ENCODE peak calls at places on chromosomes 3 and 15, in eight cellular contexts. One of them, this sample, is unnamed. For H3K27me3 and H3K4me1, the result is how much of the 10 kb centered on the place peaks cover.

GRCh38 chr3:130260821-130261402 is 84.6 kb upstream of the COL6A5 start:
- DNase-seq in GM12878: no peak
- DNase-seq in left ventricle myocardium inferior: peak
- DNase-seq in BE2C: peak
- DNase-seq in esophagus muscularis mucosa: no peak
- DNase-seq in neural progenitor cell: no peak
- DNase-seq in Caco-2: no peak
- DNase-seq in PC-9: no peak
- DNase-seq in this sample: no peak

GRCh38 chr3:81643721-81644120 is 117.7 kb downstream of the GBE1 start:
- DNase-seq in BE2C: peak
- DNase-seq in left ventricle myocardium inferior: no peak
- DNase-seq in Caco-2: peak
- DNase-seq in GM12878: no peak
- DNase-seq in neural progenitor cell: peak
- DNase-seq in esophagus muscularis mucosa: no peak
- DNase-seq in PC-9: no peak
- DNase-seq in this sample: peak

GRCh38 chr3:60953406-60953805 is 297.8 kb downstream of the FHIT start:
- DNase-seq in left ventricle myocardium inferior: no peak
- DNase-seq in BE2C: no peak
- DNase-seq in Caco-2: no peak
- DNase-seq in GM12878: no peak
- DNase-seq in PC-9: no peak
- DNase-seq in neural progenitor cell: no peak
- DNase-seq in esophagus muscularis mucosa: no peak
- DNase-seq in this sample: peak

GRCh38 chr15:48553559-48553958 is 92.0 kb downstream of the FBN1 start:
- DNase-seq in GM12878: no peak
- DNase-seq in PC-9: no peak
- DNase-seq in left ventricle myocardium inferior: no peak
- DNase-seq in neural progenitor cell: no peak
- DNase-seq in esophagus muscularis mucosa: no peak
- DNase-seq in BE2C: no peak
- DNase-seq in Caco-2: no peak
- DNase-seq in this sample: no peak

GRCh38 chr3:169914321-169914720 is 2.9 kb downstream of the SAMD7 start:
- DNase-seq in GM12878: no peak
- DNase-seq in neural progenitor cell: no peak
- DNase-seq in Caco-2: no peak
- DNase-seq in PC-9: peak
- DNase-seq in BE2C: peak
- DNase-seq in esophagus muscularis mucosa: no peak
- DNase-seq in left ventricle myocardium inferior: no peak
- DNase-seq in this sample: no peak

GRCh38 chr3:136181741-136182140 is 14.4 kb downstream of the MSL2 start:
- DNase-seq in GM12878: no peak
- DNase-seq in neural progenitor cell: no peak
- DNase-seq in left ventricle myocardium inferior: no peak
- DNase-seq in BE2C: no peak
- DNase-seq in esophagus muscularis mucosa: no peak
- DNase-seq in PC-9: no peak
- DNase-seq in Caco-2: no peak
- DNase-seq in this sample: no peak

GRCh38 chr3:20320489-20320888 is 134.5 kb upstream of the SGO1 start:
- DNase-seq in neural progenitor cell: no peak
- DNase-seq in PC-9: peak
- DNase-seq in left ventricle myocardium inferior: no peak
- DNase-seq in Caco-2: peak
- DNase-seq in BE2C: no peak
- DNase-seq in GM12878: no peak
- DNase-seq in esophagus muscularis mucosa: no peak
- DNase-seq in this sample: no peak

GRCh38 chr15:61653110-61653509 is 407.1 kb downstream of the VPS13C start:
- DNase-seq in BE2C: no peak
- DNase-seq in neural progenitor cell: no peak
- DNase-seq in PC-9: no peak
- DNase-seq in left ventricle myocardium inferior: peak
- DNase-seq in GM12878: no peak
- DNase-seq in Caco-2: no peak
- DNase-seq in esophagus muscularis mucosa: no peak
- DNase-seq in this sample: no peak

GRCh38 chr3:102791641-102792589 is 357.1 kb downstream of the ZPLD1 start:
- DNase-seq in GM12878: no peak
- DNase-seq in Caco-2: no peak
- DNase-seq in neural progenitor cell: peak
- DNase-seq in esophagus muscularis mucosa: no peak
- DNase-seq in PC-9: no peak
- DNase-seq in left ventricle myocardium inferior: no peak
- DNase-seq in BE2C: peak
- DNase-seq in this sample: no peak

GRCh38 chr3:144314946-144315345 is 343.3 kb downstream of the DIPK2A start:
- DNase-seq in BE2C: no peak
- DNase-seq in esophagus muscularis mucosa: no peak
- DNase-seq in left ventricle myocardium inferior: no peak
- DNase-seq in Caco-2: no peak
- DNase-seq in GM12878: no peak
- DNase-seq in neural progenitor cell: no peak
- DNase-seq in PC-9: no peak
- DNase-seq in this sample: no peak

GRCh38 chr3:32640939-32641725 is 43.9 kb upstream of the CNOT10 start:
- DNase-seq in PC-9: no peak
- DNase-seq in BE2C: peak
- DNase-seq in left ventricle myocardium inferior: peak
- DNase-seq in Caco-2: no peak
- DNase-seq in GM12878: no peak
- DNase-seq in esophagus muscularis mucosa: peak
- DNase-seq in neural progenitor cell: no peak
- DNase-seq in this sample: no peak

GRCh38 chr3:122421101-122421500 is 5.2 kb upstream of the WDR5B start:
- DNase-seq in GM12878: no peak
- DNase-seq in esophagus muscularis mucosa: no peak
- DNase-seq in neural progenitor cell: no peak
- DNase-seq in Caco-2: no peak
- DNase-seq in BE2C: no peak
- DNase-seq in PC-9: no peak
- DNase-seq in left ventricle myocardium inferior: no peak
- DNase-seq in this sample: peak

GRCh38 chr15:65337436-65338070 is 33.1 kb downstream of the RNU5B-1 start:
- DNase-seq in PC-9: no peak
- DNase-seq in esophagus muscularis mucosa: no peak
- DNase-seq in Caco-2: no peak
- DNase-seq in left ventricle myocardium inferior: no peak
- DNase-seq in GM12878: no peak
- DNase-seq in BE2C: peak
- DNase-seq in neural progenitor cell: no peak
- DNase-seq in this sample: no peak

GRCh38 chr15:42890161-42890913 is 30.2 kb downstream of the TTBK2 start:
- DNase-seq in Caco-2: peak
- DNase-seq in neural progenitor cell: no peak
- DNase-seq in BE2C: no peak
- DNase-seq in PC-9: peak
- DNase-seq in esophagus muscularis mucosa: no peak
- DNase-seq in left ventricle myocardium inferior: no peak
- DNase-seq in GM12878: no peak
- DNase-seq in this sample: peak

GRCh38 chr3:179948740-179949139 is 88.0 kb downstream of the PEX5L start:
- DNase-seq in PC-9: no peak
- DNase-seq in neural progenitor cell: no peak
- DNase-seq in BE2C: no peak
- DNase-seq in left ventricle myocardium inferior: no peak
- DNase-seq in Caco-2: no peak
- DNase-seq in esophagus muscularis mucosa: no peak
- DNase-seq in GM12878: no peak
- DNase-seq in this sample: no peak

GRCh38 chr3:112990672-112991602 is at the start of gene GTPBP8:
- DNase-seq in left ventricle myocardium inferior: peak
- DNase-seq in GM12878: peak
- DNase-seq in Caco-2: peak
- DNase-seq in BE2C: peak
- DNase-seq in PC-9: peak
- DNase-seq in neural progenitor cell: peak
- DNase-seq in esophagus muscularis mucosa: peak
- DNase-seq in this sample: peak

GRCh38 chr3:141498592-141499223 is 11.9 kb downstream of the RASA2 start:
- DNase-seq in esophagus muscularis mucosa: no peak
- DNase-seq in BE2C: no peak
- DNase-seq in neural progenitor cell: no peak
- DNase-seq in Caco-2: no peak
- DNase-seq in GM12878: peak
- DNase-seq in left ventricle myocardium inferior: no peak
- DNase-seq in PC-9: no peak
- DNase-seq in this sample: no peak

GRCh38 chr3:176767385-176767784 is 429.9 kb downstream of the TBL1XR1 start:
- DNase-seq in PC-9: peak
- DNase-seq in BE2C: no peak
- DNase-seq in Caco-2: no peak
- DNase-seq in GM12878: no peak
- DNase-seq in esophagus muscularis mucosa: no peak
- DNase-seq in left ventricle myocardium inferior: no peak
- DNase-seq in neural progenitor cell: no peak
- DNase-seq in this sample: peak

GRCh38 chr3:119973276-119973675 is 121.0 kb downstream of the GSK3B start:
- DNase-seq in PC-9: peak
- DNase-seq in neural progenitor cell: no peak
- DNase-seq in GM12878: no peak
- DNase-seq in Caco-2: no peak
- DNase-seq in BE2C: no peak
- DNase-seq in esophagus muscularis mucosa: no peak
- DNase-seq in left ventricle myocardium inferior: no peak
- DNase-seq in this sample: no peak

GRCh38 chr15:73114064-73114463 is 61.8 kb downstream of the NEO1 start:
- DNase-seq in PC-9: no peak
- DNase-seq in left ventricle myocardium inferior: no peak
- DNase-seq in BE2C: no peak
- DNase-seq in GM12878: no peak
- DNase-seq in Caco-2: no peak
- DNase-seq in esophagus muscularis mucosa: no peak
- DNase-seq in neural progenitor cell: peak
- DNase-seq in this sample: no peak
- H3K27me3 ChIP-seq in PC-9: under half
- H3K27me3 ChIP-seq in left ventricle myocardium inferior: under half
- H3K27me3 ChIP-seq in BE2C: under half
- H3K27me3 ChIP-seq in GM12878: under half
- H3K27me3 ChIP-seq in Caco-2: under half
- H3K27me3 ChIP-seq in esophagus muscularis mucosa: under half
- H3K27me3 ChIP-seq in neural progenitor cell: under half
- H3K27me3 ChIP-seq in this sample: under half

GRCh38 chr3:187290561-187290960 is 976 bp downstream of the MASP1 start:
- DNase-seq in Caco-2: no peak
- DNase-seq in PC-9: no peak
- DNase-seq in neural progenitor cell: no peak
- DNase-seq in left ventricle myocardium inferior: no peak
- DNase-seq in esophagus muscularis mucosa: peak
- DNase-seq in GM12878: no peak
- DNase-seq in BE2C: no peak
- DNase-seq in this sample: no peak
- H3K4me1 ChIP-seq in Caco-2: under half
- H3K4me1 ChIP-seq in PC-9: under half
- H3K4me1 ChIP-seq in neural progenitor cell: under half
- H3K4me1 ChIP-seq in left ventricle myocardium inferior: half or more
- H3K4me1 ChIP-seq in esophagus muscularis mucosa: under half
- H3K4me1 ChIP-seq in GM12878: under half
- H3K4me1 ChIP-seq in BE2C: under half
- H3K4me1 ChIP-seq in this sample: under half

GRCh38 chr3:15368561-15369135 is 36.3 kb upstream of the SH3BP5 start:
- DNase-seq in esophagus muscularis mucosa: no peak
- DNase-seq in neural progenitor cell: no peak
- DNase-seq in BE2C: no peak
- DNase-seq in GM12878: no peak
- DNase-seq in left ventricle myocardium inferior: no peak
- DNase-seq in Caco-2: no peak
- DNase-seq in PC-9: no peak
- DNase-seq in this sample: no peak
- TF ChIP-seq CTCF in esophagus muscularis mucosa: no peak
- TF ChIP-seq CTCF in neural progenitor cell: no peak
- TF ChIP-seq CTCF in BE2C: no peak
- TF ChIP-seq CTCF in GM12878: no peak
- TF ChIP-seq CTCF in left ventricle myocardium inferior: no peak
- TF ChIP-seq CTCF in Caco-2: no peak
- TF ChIP-seq CTCF in PC-9: no peak
- TF ChIP-seq CTCF in this sample: no peak

GRCh38 chr15:93089855-93090305 is 869 bp upstream of the RGMA start:
- DNase-seq in esophagus muscularis mucosa: no peak
- DNase-seq in left ventricle myocardium inferior: peak
- DNase-seq in Caco-2: no peak
- DNase-seq in BE2C: no peak
- DNase-seq in PC-9: no peak
- DNase-seq in GM12878: no peak
- DNase-seq in neural progenitor cell: peak
- DNase-seq in this sample: no peak

GRCh38 chr15:93088200-93088980 is 621 bp downstream of the RGMA start:
- DNase-seq in esophagus muscularis mucosa: no peak
- DNase-seq in Caco-2: peak
- DNase-seq in left ventricle myocardium inferior: peak
- DNase-seq in GM12878: no peak
- DNase-seq in BE2C: peak
- DNase-seq in neural progenitor cell: peak
- DNase-seq in PC-9: no peak
- DNase-seq in this sample: no peak

GRCh38 chr15:93087825-93088199 is 1.2 kb downstream of the RGMA start:
- DNase-seq in GM12878: peak
- DNase-seq in PC-9: no peak
- DNase-seq in neural progenitor cell: peak
- DNase-seq in Caco-2: peak
- DNase-seq in esophagus muscularis mucosa: peak
- DNase-seq in left ventricle myocardium inferior: peak
- DNase-seq in BE2C: peak
- DNase-seq in this sample: peak

GRCh38 chr15:93091465-93091864 is 2.5 kb upstream of the RGMA start:
- DNase-seq in GM12878: no peak
- DNase-seq in left ventricle myocardium inferior: no peak
- DNase-seq in neural progenitor cell: no peak
- DNase-seq in BE2C: no peak
- DNase-seq in Caco-2: no peak
- DNase-seq in PC-9: no peak
- DNase-seq in esophagus muscularis mucosa: no peak
- DNase-seq in this sample: no peak

DNA sequence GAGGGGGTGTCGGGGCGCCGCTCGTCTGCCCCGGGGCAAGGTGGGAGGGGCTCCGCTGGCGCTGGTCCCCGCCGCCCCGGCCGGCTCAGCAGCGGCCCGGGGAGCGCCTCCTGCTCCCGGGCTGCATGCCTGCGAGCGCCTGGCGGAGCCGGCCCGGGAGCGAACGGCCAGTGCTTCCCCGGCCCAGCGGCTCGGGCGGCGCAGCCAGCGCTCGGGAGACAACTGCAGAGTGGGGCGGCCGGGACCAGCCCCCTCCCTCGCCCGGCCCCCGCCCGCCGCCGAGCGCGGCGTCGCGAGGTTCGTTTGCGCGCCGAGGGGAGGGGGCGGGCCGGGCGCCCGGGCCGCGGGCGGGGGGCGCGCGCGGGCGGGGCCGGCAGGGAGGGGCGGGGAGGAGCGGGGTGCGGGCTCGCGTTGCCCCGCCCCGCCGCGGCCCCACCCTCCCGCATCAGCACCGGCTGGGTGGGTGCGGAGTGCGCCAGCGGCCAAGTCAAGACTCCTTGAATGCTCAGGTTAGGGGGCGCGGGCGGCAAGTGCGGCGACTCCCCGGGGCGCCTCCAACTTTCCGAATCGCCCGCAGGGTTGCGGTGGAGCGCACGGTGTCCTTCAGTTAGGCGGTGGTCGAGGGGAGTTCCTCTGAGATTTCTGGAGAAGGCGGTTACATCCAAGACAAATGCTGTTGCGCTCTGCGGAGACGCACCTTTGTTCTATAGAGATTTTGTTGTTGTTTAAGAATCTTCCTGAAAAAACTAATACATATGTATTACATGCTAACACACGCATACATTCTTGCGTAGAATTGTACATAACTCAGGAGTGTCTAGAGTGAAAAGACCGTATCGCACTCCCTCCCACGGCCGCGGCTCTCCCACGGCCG is at the start of gene RGMA:
- DNase-seq in left ventricle myocardium inferior: peak
- DNase-seq in GM12878: no peak
- DNase-seq in BE2C: peak
- DNase-seq in neural progenitor cell: peak
- DNase-seq in Caco-2: peak
- DNase-seq in esophagus muscularis mucosa: no peak
- DNase-seq in PC-9: no peak
- DNase-seq in this sample: no peak
- H3K27me3 ChIP-seq in left ventricle myocardium inferior: half or more
- H3K27me3 ChIP-seq in GM12878: under half
- H3K27me3 ChIP-seq in BE2C: under half
- H3K27me3 ChIP-seq in neural progenitor cell: under half
- H3K27me3 ChIP-seq in Caco-2: under half
- H3K27me3 ChIP-seq in esophagus muscularis mucosa: under half
- H3K27me3 ChIP-seq in PC-9: under half
- H3K27me3 ChIP-seq in this sample: half or more

This sample was measured in foreskin keratinocyte.